ENCODE peak calls at places on chromosome 20, in ten cellular contexts. Z is transverse colon; C is cardiac muscle cell; B is H1; Q is osteocyte; T is IMR-90; M is colonic mucosa; W is heart left ventricle; J is RWPE1; X is CD4-positive, alpha-beta T cell. L is an unnamed sample.

GRCh38 chr20:17671051-17671450 is 11.0 kb downstream of the RRBP1 start:
- DNase-seq in M (no peak), Z (no peak), B (no peak), T (no peak), C (no peak), Q (no peak), J (no peak), X (no peak), W (no peak), L (no peak)

GRCh38 chr20:25252686-25253421 is 5.0 kb downstream of the PYGB start:
- DNase-seq in Q (no peak), W (no peak), Z (peak), M (peak), C (no peak), X (no peak), J (no peak), B (peak), T (no peak), L (peak)

GRCh38 chr20:50019466-50020256 is 36.9 kb downstream of the SNAI1 start:
- DNase-seq in Q (no peak), T (no peak), X (no peak), B (no peak), M (no peak), J (peak), Z (peak), C (no peak), W (peak), L (no peak)

GRCh38 chr20:50085481-50086365 is 27.2 kb downstream of the UBE2V1 start:
- DNase-seq in J (peak), Z (peak), B (no peak), C (peak), Q (no peak), W (no peak), T (peak), X (no peak), M (peak), L (peak)

GRCh38 chr20:11376998-11377397 is 540.7 kb upstream of the BTBD3 start:
- DNase-seq in B (no peak), T (peak), W (no peak), X (no peak), Z (no peak), C (no peak), M (no peak), J (no peak), Q (no peak), L (no peak)

GRCh38 chr20:20034486-20034885 is 17.3 kb downstream of the NAA20 start:
- DNase-seq in Z (no peak), X (no peak), C (no peak), B (no peak), W (no peak), J (no peak), Q (no peak), T (no peak), M (no peak), L (no peak)

GRCh38 chr20:48597521-48598302 is 230.1 kb downstream of the PREX1 start:
- DNase-seq in C (no peak), Z (peak), W (no peak), T (no peak), B (no peak), X (no peak), M (no peak), J (no peak), Q (no peak), L (no peak)

GRCh38 chr20:62633571-62634329 is 8.6 kb upstream of the SLCO4A1 start:
- DNase-seq in T (no peak), M (no peak), B (no peak), J (no peak), Q (no peak), X (no peak), C (peak), Z (no peak), W (no peak), L (no peak)

GRCh38 chr20:40617594-40617993 is 71.4 kb downstream of the MAFB start:
- DNase-seq in B (no peak), X (no peak), W (no peak), Z (no peak), J (no peak), T (no peak), Q (peak), M (no peak), C (no peak), L (no peak)

GRCh38 chr20:32984196-32984595 is 20.0 kb downstream of the SUN5 start:
- DNase-seq in X (no peak), C (no peak), Z (no peak), W (no peak), Q (no peak), J (no peak), M (no peak), B (no peak), T (no peak), L (no peak)

GRCh38 chr20:11401988-11402387 is 515.7 kb upstream of the BTBD3 start:
- DNase-seq in M (no peak), J (no peak), T (no peak), Z (no peak), C (no peak), B (no peak), Q (no peak), X (no peak), W (no peak), L (no peak)

GRCh38 chr20:37529214-37529967 is 1.7 kb upstream of the BLCAP start:
- DNase-seq in Q (no peak), M (no peak), Z (no peak), C (no peak), W (no peak), B (no peak), X (no peak), T (no peak), J (no peak), L (no peak)

GRCh38 chr20:22729180-22729579 is 144.8 kb upstream of the FOXA2 start:
- DNase-seq in W (no peak), C (no peak), Q (no peak), B (no peak), J (no peak), M (peak), Z (no peak), X (no peak), T (no peak), L (no peak)

GRCh38 chr20:31988430-31989015 is 20.6 kb downstream of the XKR7 start:
- DNase-seq in W (no peak), M (no peak), Q (no peak), T (no peak), X (no peak), C (no peak), Z (no peak), B (no peak), J (no peak), L (peak)

GRCh38 chr20:42603655-42604054 is 586.1 kb downstream of the PTPRT start:
- DNase-seq in T (no peak), J (no peak), C (no peak), X (no peak), B (no peak), Z (no peak), W (no peak), Q (no peak), M (no peak), L (no peak)

GRCh38 chr20:24695529-24696225 is 226.2 kb downstream of the SYNDIG1 start:
- DNase-seq in Z (no peak), X (no peak), B (no peak), J (peak), Q (peak), M (no peak), C (no peak), W (no peak), T (no peak), L (no peak)

GRCh38 chr20:18137412-18138265 is at the start of the genes KAT14 and PET117:
- DNase-seq in J (peak), T (peak), B (peak), C (peak), Q (peak), X (peak), Z (peak), M (peak), W (peak), L (peak)

GRCh38 chr20:59381658-59382057 is 81.2 kb downstream of the EDN3 start:
- DNase-seq in B (no peak), X (no peak), W (no peak), C (no peak), Z (no peak), J (no peak), T (no peak), Q (no peak), M (no peak), L (no peak)

GRCh38 chr20:52191132-52191435 is 495 bp downstream of the ZFP64 start:
- DNase-seq in W (no peak), B (no peak), T (peak), M (peak), C (no peak), J (peak), Z (no peak), Q (no peak), X (no peak), L (no peak)

GRCh38 chr20:32539817-32540675 is 45.1 kb downstream of the NOL4L start:
- DNase-seq in W (no peak), T (no peak), M (peak), Z (peak), X (peak), C (peak), B (no peak), Q (no peak), J (no peak), L (peak)

GRCh38 chr20:46366826-46367225 is 39.6 kb downstream of the ELMO2 start:
- DNase-seq in C (no peak), M (no peak), Z (no peak), T (no peak), Q (no peak), J (no peak), W (no peak), X (no peak), B (no peak), L (no peak)

GRCh38 chr20:51886891-51887608 is 84.7 kb upstream of the SALL4 start:
- DNase-seq in Z (no peak), B (no peak), W (no peak), M (no peak), T (no peak), Q (no peak), C (no peak), X (no peak), J (no peak), L (no peak)

GRCh38 chr20:58228484-58229197 is at the start of gene ANKRD60:
- DNase-seq in J (no peak), Z (no peak), M (no peak), X (no peak), C (peak), B (peak), T (peak), W (no peak), Q (no peak), L (peak)

GRCh38 chr20:24914388-24915241 is 34.5 kb upstream of the CST7 start:
- DNase-seq in B (peak), W (no peak), J (no peak), M (peak), Q (peak), T (no peak), X (no peak), C (no peak), Z (no peak), L (no peak)

GRCh38 chr20:46994341-46994740 is 99.7 kb downstream of the EYA2 start:
- DNase-seq in T (no peak), M (no peak), J (no peak), C (no peak), Z (peak), B (no peak), X (no peak), W (no peak), Q (no peak), L (peak)

GRCh38 chr20:6583134-6583738 is 184.2 kb upstream of the BMP2 start:
- DNase-seq in M (peak), X (no peak), T (peak), W (no peak), B (peak), J (peak), Q (no peak), Z (peak), C (peak), L (no peak)

GRCh38 chr20:32484221-32485125 is 100.7 kb downstream of the NOL4L start:
- DNase-seq in W (peak), M (peak), J (no peak), T (no peak), X (peak), Z (peak), Q (peak), C (no peak), B (peak), L (peak)

GRCh38 chr20:47320990-47321805 is 35.3 kb downstream of the ZMYND8 start:
- DNase-seq in B (no peak), Z (peak), Q (no peak), M (peak), C (no peak), J (no peak), X (no peak), W (no peak), T (no peak), L (no peak)

GRCh38 chr20:46850416-46850815 is 44.2 kb upstream of the EYA2 start:
- DNase-seq in T (no peak), X (no peak), B (no peak), W (no peak), M (peak), J (no peak), Z (peak), Q (no peak), C (no peak), L (no peak)

GRCh38 chr20:50425076-50425475 is 85.1 kb upstream of the PTPN1 start:
- DNase-seq in Z (no peak), J (peak), C (no peak), M (no peak), T (no peak), Q (no peak), B (no peak), W (no peak), X (no peak), L (peak)

GRCh38 chr20:2713285-2713684 is 20.7 kb downstream of the EBF4 start:
- DNase-seq in M (no peak), Z (no peak), J (no peak), T (no peak), Q (peak), W (no peak), B (no peak), X (no peak), C (no peak), L (no peak)
- TF ChIP-seq CTCF in M (no peak), Z (peak), J (no peak), T (no peak), Q (no peak), W (no peak), B (peak), X (peak), C (peak), L (peak)

GRCh38 chr20:61296629-61297019 is 44.6 kb downstream of the CDH4 start:
- DNase-seq in X (no peak), B (peak), M (no peak), Q (no peak), C (no peak), Z (no peak), J (no peak), W (no peak), T (no peak), L (no peak)

GRCh38 chr20:61297981-61298380 is 45.9 kb downstream of the CDH4 start:
- DNase-seq in X (no peak), M (no peak), C (peak), T (peak), W (no peak), Z (no peak), Q (no peak), B (no peak), J (peak), L (no peak)

GRCh38 chr20:61297491-61297890 is 45.4 kb downstream of the CDH4 start:
- DNase-seq in W (no peak), C (no peak), M (no peak), Z (no peak), X (no peak), Q (no peak), B (no peak), J (no peak), T (no peak), L (no peak)

GRCh38 chr20:61295249-61295648 is 43.2 kb downstream of the CDH4 start:
- DNase-seq in T (peak), Z (no peak), C (peak), Q (no peak), X (no peak), J (no peak), M (no peak), W (no peak), B (no peak), L (no peak)

DNA sequence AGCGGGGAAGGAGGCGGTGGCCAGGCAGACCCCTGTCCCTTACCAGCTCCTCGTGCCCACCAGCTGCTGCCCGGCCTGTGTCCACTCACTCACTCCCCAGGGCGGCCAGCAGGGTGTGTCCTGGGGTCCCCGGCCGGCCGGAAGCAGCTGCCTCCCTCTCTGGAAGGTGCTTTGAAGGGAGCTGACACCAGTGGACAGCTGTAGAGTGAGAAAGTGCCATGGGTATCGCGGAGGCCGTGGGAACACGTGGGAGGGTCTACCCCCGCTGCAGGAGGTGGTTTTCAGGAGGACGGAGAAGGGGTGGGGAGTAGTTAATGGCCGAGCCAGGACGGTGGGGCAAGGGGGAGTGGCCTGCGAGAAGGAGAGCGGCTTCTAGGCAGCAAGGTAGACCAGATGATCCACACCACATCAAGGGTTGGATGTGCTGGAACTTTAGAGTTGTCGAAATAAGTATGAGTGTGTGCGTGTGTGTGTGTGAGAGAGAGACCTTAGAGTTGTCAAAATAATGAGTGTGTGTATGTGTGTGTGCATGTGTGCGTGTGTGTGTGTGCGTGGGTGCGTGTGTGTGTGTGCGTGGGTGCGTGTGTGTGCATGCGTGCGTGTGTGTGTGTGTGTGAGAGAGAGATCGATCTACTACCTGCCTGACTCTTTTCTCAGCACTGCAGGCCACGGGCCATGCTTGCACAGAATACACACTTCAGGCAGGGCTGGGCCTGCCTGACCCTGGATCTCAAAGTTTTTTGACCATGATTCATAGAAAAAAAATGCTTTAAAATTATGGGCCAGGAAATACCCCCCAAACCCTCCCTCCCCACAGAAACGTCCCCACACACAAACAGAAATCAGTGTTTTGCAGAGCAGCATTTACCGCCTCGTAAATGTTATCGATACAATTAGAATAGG is 43.9 kb downstream of the CDH4 start:
- DNase-seq in B (peak), J (peak), W (no peak), X (no peak), M (no peak), Q (no peak), Z (no peak), C (no peak), T (no peak), L (no peak)
- TF ChIP-seq CTCF in B (no peak), J (no peak), W (no peak), X (no peak), M (no peak), Q (no peak), Z (no peak), C (no peak), T (no peak), L (no peak)

GRCh38 chr20:56627122-56628014 is 1.7 kb upstream of the TFAP2C start:
- DNase-seq in M (no peak), C (no peak), Z (no peak), T (no peak), B (peak), Q (no peak), J (no peak), X (no peak), W (no peak), L (peak)

GRCh38 chr20:56628015-56628872 is 862 bp upstream of the TFAP2C start:
- DNase-seq in B (peak), X (no peak), J (peak), W (no peak), T (no peak), Q (peak), M (peak), C (peak), Z (no peak), L (peak)

GRCh38 chr20:56625837-56626236 is 3.3 kb upstream of the TFAP2C start:
- DNase-seq in J (no peak), M (no peak), C (no peak), X (no peak), T (no peak), Q (no peak), W (no peak), Z (no peak), B (no peak), L (peak)

GRCh38 chr20:56624786-56625681 is 4.1 kb upstream of the TFAP2C start:
- DNase-seq in C (no peak), Q (no peak), T (no peak), W (no peak), B (peak), M (no peak), Z (no peak), X (no peak), J (no peak), L (no peak)

DNA sequence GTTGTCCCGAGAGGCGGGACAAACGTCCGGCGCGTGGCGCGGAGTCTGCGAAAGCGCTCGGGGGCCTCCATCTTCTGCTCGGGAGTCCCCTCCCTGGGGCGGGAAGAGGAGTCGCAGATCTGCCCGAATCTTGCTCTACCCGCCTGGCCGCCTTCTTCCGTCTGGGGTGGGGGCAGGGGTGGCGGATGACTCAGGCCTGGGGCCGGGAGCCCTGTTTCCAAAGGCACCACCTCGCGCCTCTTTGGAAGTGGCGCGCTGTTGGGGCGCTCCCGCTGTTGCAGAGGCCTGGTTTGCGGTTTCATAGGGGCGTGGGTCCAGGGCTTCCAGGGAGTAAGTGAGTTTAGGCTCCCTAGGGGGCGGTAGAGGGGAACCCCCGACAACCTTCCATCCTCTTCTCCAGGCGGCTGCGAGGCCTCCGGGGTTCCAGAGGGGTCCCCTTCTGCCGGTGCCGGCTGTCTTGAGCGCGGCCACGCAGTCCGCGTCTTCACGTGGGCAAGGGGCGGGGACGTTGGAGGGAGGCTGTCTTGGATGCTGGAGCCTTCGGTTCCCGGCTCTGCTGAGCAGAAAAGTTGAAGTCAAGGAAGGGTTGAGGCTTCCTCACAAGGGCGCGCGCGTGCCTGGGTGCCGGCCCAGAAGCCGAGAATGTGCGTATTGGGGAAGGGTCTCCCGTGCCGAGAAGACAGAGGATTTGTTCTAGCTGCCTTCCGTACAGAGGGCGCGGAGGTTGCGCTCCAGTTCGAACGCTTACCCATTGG is 2.6 kb upstream of the TFAP2C start:
- DNase-seq in J (peak), Q (no peak), C (peak), B (peak), W (no peak), Z (peak), M (peak), T (no peak), X (no peak), L (peak)
- TF ChIP-seq CTCF in J (peak), Q (peak), C (peak), B (peak), W (no peak), Z (no peak), M (no peak), T (no peak), X (no peak), L (no peak)

DNA sequence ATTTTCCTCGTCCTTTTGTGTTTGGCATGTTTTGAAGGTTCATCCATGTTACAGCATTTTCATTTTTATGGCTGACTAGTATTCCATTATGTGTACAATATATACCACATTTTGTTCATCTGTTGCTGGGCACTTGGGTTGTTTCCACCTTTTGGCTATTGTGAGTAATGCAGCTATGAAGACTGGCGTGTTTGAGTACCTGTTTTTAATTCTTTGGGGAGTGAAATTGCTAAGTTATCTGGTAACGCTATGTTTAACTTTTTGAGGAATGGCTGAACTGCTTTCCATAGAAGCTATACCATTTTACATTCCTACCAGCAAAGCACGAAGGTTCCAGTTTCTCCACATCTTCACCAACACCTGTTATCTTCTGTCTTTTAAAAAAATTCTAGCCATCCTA is 37.0 kb upstream of the MYL9 start:
- DNase-seq in Z (no peak), B (no peak), C (no peak), M (no peak), J (no peak), T (no peak), Q (no peak), W (no peak), X (no peak), L (no peak)
- TF ChIP-seq CTCF in Z (no peak), B (no peak), C (no peak), M (no peak), J (no peak), T (no peak), Q (peak), W (no peak), X (no peak), L (peak)